ENCODE peak calls at places on chromosomes 12 and 14, in seven cellular contexts. D is stomach, X is tibial artery, C is IMR-90, N is A549, Y is right lobe of liver, H is astrocyte. F is an unnamed sample.

GRCh38 chr12:92927436-92928116 is 1.5 kb downstream of the EEA1 start:
- DNase-seq in H (peak; percentile 77), N (peak; percentile 46), Y (no peak), C (peak; percentile 77), D (no peak), X (no peak), F (peak; percentile 58)

GRCh38 chr12:41993283-41993682 is 151.4 kb downstream of the GXYLT1 start:
- DNase-seq in H (no peak), C (no peak), D (no peak), N (no peak), Y (no peak), X (no peak), F (no peak)

GRCh38 chr14:72716471-72716870 is 177.4 kb downstream of the DPF3 start:
- DNase-seq in Y (no peak), D (no peak), C (peak; percentile 41), N (no peak), X (no peak), H (no peak), F (no peak)

GRCh38 chr12:88805692-88806091 is 225.4 kb upstream of the KITLG start:
- DNase-seq in H (no peak), N (no peak), D (no peak), Y (no peak), C (no peak), X (no peak), F (no peak)

GRCh38 chr12:92593734-92594402 is 108.9 kb upstream of the PLEKHG7 start:
- DNase-seq in N (peak; percentile 88), Y (peak; percentile 56), C (peak; percentile 96), X (peak; percentile 32), H (peak; percentile 94), D (peak; percentile 29), F (peak; percentile 78)

GRCh38 chr12:127063339-127064090 is 1203.5 kb upstream of the TMEM132C start:
- DNase-seq in H (peak; percentile 10), N (no peak), Y (no peak), X (no peak), C (no peak), D (no peak), F (peak; percentile 23)

GRCh38 chr14:67636361-67636919 is 16.7 kb downstream of the ARG2 start:
- DNase-seq in Y (no peak), D (no peak), H (no peak), N (no peak), X (no peak), C (peak; percentile 19), F (no peak)

GRCh38 chr14:102220031-102220430 is 80.3 kb downstream of the WDR20 start:
- DNase-seq in Y (no peak), D (no peak), N (no peak), X (no peak), C (no peak), H (no peak), F (no peak)

GRCh38 chr14:44720707-44721106 is 213.6 kb upstream of the FSCB start:
- DNase-seq in Y (no peak), H (no peak), X (no peak), C (no peak), N (no peak), D (no peak), F (no peak)

GRCh38 chr14:101451166-101451565 is 110.1 kb upstream of the DIO3 start:
- DNase-seq in D (peak; percentile 9), Y (no peak), C (no peak), H (no peak), N (no peak), X (no peak), F (no peak)

GRCh38 chr12:117036547-117036946 is 62.7 kb downstream of the TESC start:
- DNase-seq in X (no peak), H (no peak), D (no peak), C (no peak), N (no peak), Y (no peak), F (no peak)

GRCh38 chr12:16658699-16659098 is 52.7 kb upstream of the LMO3 start:
- DNase-seq in X (no peak), C (no peak), D (no peak), Y (no peak), H (no peak), N (no peak), F (no peak)

GRCh38 chr12:117208206-117208605 is 17.9 kb upstream of the FBXO21 start:
- DNase-seq in H (no peak), N (no peak), D (no peak), Y (no peak), X (no peak), C (no peak), F (no peak)

GRCh38 chr12:107385518-107385917 is 292.2 kb upstream of the CRY1 start:
- DNase-seq in X (no peak), D (no peak), Y (no peak), C (no peak), N (no peak), H (peak; percentile 14), F (peak; percentile 70)

GRCh38 chr14:31194095-31194494 is 13.5 kb downstream of the HECTD1 start:
- DNase-seq in X (no peak), C (peak; percentile 54), N (no peak), H (no peak), Y (no peak), D (no peak), F (no peak)

GRCh38 chr14:35355981-35356839 is 48.3 kb downstream of the NFKBIA start:
- DNase-seq in X (no peak), H (peak; percentile 79), N (no peak), C (peak; percentile 58), D (no peak), Y (no peak), F (no peak)

GRCh38 chr14:98501836-98502235 is 770.2 kb downstream of the BCL11B start:
- DNase-seq in C (no peak), Y (no peak), X (no peak), D (no peak), N (no peak), H (no peak), F (no peak)

GRCh38 chr12:15171015-15171646 is 50.1 kb downstream of the RERG start:
- DNase-seq in C (no peak), N (peak; percentile 13), X (no peak), D (peak; percentile 28), H (no peak), Y (no peak), F (no peak)

GRCh38 chr12:79690606-79691298 is at the start of gene PAWR:
- DNase-seq in D (peak; percentile 83), N (peak; percentile 59), X (peak; percentile 57), H (peak; percentile 49), C (peak; percentile 66), Y (peak; percentile 88), F (peak; percentile 64)
- TF ChIP-seq CTCF in D (peak; percentile 16), N (peak; percentile 34), X (peak; percentile 30), H (no peak), C (peak; percentile 30), Y (peak; percentile 43), F (peak; percentile 22)

DNA sequence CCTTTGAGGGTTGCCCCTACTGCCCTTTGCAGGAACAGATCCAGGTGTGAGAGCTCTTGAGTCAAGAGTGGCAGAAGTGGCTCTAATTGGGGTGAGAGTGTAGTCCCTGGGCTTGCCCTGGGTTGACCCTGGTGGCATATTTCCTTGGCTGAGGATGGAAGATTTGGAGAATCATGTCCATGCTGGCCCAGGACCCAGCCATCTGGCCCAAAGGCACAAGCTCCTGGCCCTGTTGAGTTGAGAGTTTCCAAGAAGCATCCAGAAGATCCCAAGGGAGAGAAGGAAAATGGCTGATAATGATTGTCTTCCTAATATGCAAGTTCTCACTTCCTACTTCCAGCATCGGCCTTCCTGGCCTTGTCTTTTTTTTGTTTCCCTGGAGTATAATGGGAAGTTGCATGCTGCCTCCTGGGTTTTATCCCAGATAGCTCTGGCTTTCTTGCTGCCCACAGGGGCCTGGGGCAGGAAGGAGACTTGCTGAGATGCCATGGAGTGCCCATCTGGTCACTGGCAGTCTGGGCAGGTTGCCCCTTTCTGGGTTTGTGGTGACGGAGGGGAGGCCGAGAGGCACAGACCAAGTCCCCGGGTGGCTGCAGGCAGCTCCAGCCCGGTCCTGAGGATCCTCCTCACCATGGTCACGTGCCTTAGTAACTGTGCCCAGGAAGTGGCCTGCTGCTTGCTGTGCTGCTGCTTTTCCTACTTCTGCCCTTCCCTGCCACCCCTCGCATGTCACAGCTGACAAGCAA is 55.3 kb upstream of the SRSF5 start:
- DNase-seq in H (no peak), C (no peak), Y (no peak), X (peak; percentile 41), N (no peak), D (no peak), F (no peak)
- H3K27ac ChIP-seq in H (no peak overlapping the region), C (no peak overlapping the region), Y (peak overlapping the region; percentile 37), X (peak overlapping the region; percentile 68), N (no peak overlapping the region), D (peak overlapping the region; percentile 34), F (peak overlapping the region; percentile 93)

GRCh38 chr12:69291278-69291593 is 51.9 kb downstream of the CPSF6 start:
- DNase-seq in D (no peak), X (no peak), N (no peak), Y (no peak), H (no peak), C (no peak), F (no peak)
- TF ChIP-seq CTCF in D (no peak), X (no peak), N (peak; percentile 13), Y (no peak), H (no peak), C (no peak), F (peak; percentile 51)

GRCh38 chr12:7629465-7629864 is 36.2 kb downstream of the APOBEC1 start:
- DNase-seq in C (no peak), H (no peak), Y (no peak), X (no peak), N (no peak), D (no peak), F (no peak)
- H3K27ac ChIP-seq in C (no peak overlapping the region), H (no peak overlapping the region), Y (no peak overlapping the region), X (no peak overlapping the region), N (no peak overlapping the region), D (no peak overlapping the region), F (no peak overlapping the region)